ENCODE peak calls at places on chromosomes 11 and 22, in five cellular contexts. X is HFFc6; C is naive thymus-derived CD4-positive, alpha-beta T cell; R is Peyer's patch; D is endothelial cell of umbilical vein. A is an unnamed sample.

GRCh38 chr11:107785401-107785800 is 73.2 kb downstream of the SLC35F2 start:
- DNase-seq in R (no peak), D (no peak), X (peak), C (no peak), A (no peak)

GRCh38 chr11:107741044-107741823 is 29.4 kb upstream of the SLN start:
- DNase-seq in D (peak), X (peak), C (no peak), R (no peak), A (no peak)

GRCh38 chr11:69801513-69802335 is 17.5 kb downstream of the FGF3 start:
- DNase-seq in C (peak), X (no peak), D (peak), R (no peak), A (peak)

GRCh38 chr11:97905101-97905500 is 1115.6 kb upstream of the CNTN5 start:
- DNase-seq in X (no peak), R (no peak), C (no peak), D (no peak), A (no peak)

GRCh38 chr11:90947930-90948329 is 725.1 kb upstream of the CHORDC1 start:
- DNase-seq in C (no peak), R (no peak), X (no peak), D (no peak), A (no peak)

GRCh38 chr22:46869848-46870441 is 107.5 kb downstream of the TBC1D22A start:
- DNase-seq in C (no peak), R (no peak), X (no peak), D (no peak), A (no peak)

GRCh38 chr11:2295971-2296912 is 5.5 kb downstream of the C11orf21 start:
- DNase-seq in X (no peak), D (no peak), R (no peak), C (no peak), A (no peak)

GRCh38 chr11:77198440-77198849 is 70.4 kb downstream of the MYO7A start:
- DNase-seq in R (no peak), C (no peak), X (no peak), D (peak), A (no peak)

GRCh38 chr11:70633610-70634009 is 235.3 kb downstream of the CTTN start:
- DNase-seq in D (no peak), X (no peak), R (no peak), C (no peak), A (no peak)

GRCh38 chr11:2076441-2076840 is 62.7 kb downstream of the IGF2 start:
- DNase-seq in X (no peak), C (no peak), D (no peak), R (no peak), A (no peak)

GRCh38 chr11:60657880-60658279 is 41.5 kb upstream of the MS4A8 start:
- DNase-seq in C (no peak), X (no peak), D (no peak), R (no peak), A (peak)

GRCh38 chr11:62846177-62846576 is 6.8 kb upstream of the WDR74 start:
- DNase-seq in C (no peak), X (no peak), D (no peak), R (no peak), A (no peak)

GRCh38 chr11:134159652-134160051 is 64.1 kb downstream of the NCAPD3 start:
- DNase-seq in D (no peak), C (no peak), X (no peak), R (no peak), A (no peak)

GRCh38 chr22:39820266-39820665 is 73.3 kb downstream of the ENTHD1 start:
- DNase-seq in C (no peak), D (peak), X (peak), R (no peak), A (no peak)

A was measured in colonic mucosa.